ENCODE peak calls at places on chromosomes 16 and 17, in four cellular contexts. B is tibial artery; Q is effector memory CD4-positive, alpha-beta T cell; V is heart left ventricle. E is an unnamed sample. For H3K4me1 and H3K27me3, the result is how much of the 10 kb centered on the place peaks cover.

GRCh38 chr16:14559809-14560227 is 70.2 kb downstream of the PARN start:
- DNase-seq in B (peak), Q (no peak), V (no peak), E (peak)

GRCh38 chr16:13316008-13316407 is 414.6 kb downstream of the SHISA9 start:
- DNase-seq in B (no peak), Q (no peak), V (no peak), E (no peak)

GRCh38 chr17:75937652-75938051 is 3.2 kb downstream of the FBF1 start:
- DNase-seq in B (no peak), Q (no peak), V (no peak), E (no peak)

GRCh38 chr16:3960049-3960809 is 79.7 kb upstream of the CREBBP start:
- DNase-seq in B (no peak), Q (no peak), V (no peak), E (no peak)

GRCh38 chr17:80790021-80790765 is 201.4 kb upstream of the CHMP6 start:
- DNase-seq in B (no peak), Q (no peak), V (no peak), E (no peak)

GRCh38 chr16:74865922-74866598 is 91.4 kb upstream of the FA2H start:
- DNase-seq in B (no peak), Q (no peak), V (no peak), E (no peak)

GRCh38 chr16:56423584-56424403 is 1.6 kb downstream of the AMFR start:
- DNase-seq in B (no peak), Q (no peak), V (no peak), E (no peak)

GRCh38 chr17:75742337-75742736 is 21.1 kb downstream of the ITGB4 start:
- DNase-seq in B (no peak), Q (no peak), V (no peak), E (no peak)

GRCh38 chr17:21189361-21189760 is 24.6 kb downstream of the TMEM11 start:
- DNase-seq in B (no peak), Q (no peak), V (no peak), E (no peak)

GRCh38 chr17:21191698-21192097 is 22.3 kb downstream of the TMEM11 start:
- DNase-seq in B (no peak), Q (no peak), V (no peak), E (no peak)

GRCh38 chr17:21186399-21187187 is 27.4 kb downstream of the TMEM11 start:
- DNase-seq in B (no peak), Q (no peak), V (no peak), E (no peak)

GRCh38 chr17:21193031-21193430 is 20.9 kb downstream of the TMEM11 start:
- DNase-seq in B (no peak), Q (no peak), V (no peak), E (no peak)

DNA sequence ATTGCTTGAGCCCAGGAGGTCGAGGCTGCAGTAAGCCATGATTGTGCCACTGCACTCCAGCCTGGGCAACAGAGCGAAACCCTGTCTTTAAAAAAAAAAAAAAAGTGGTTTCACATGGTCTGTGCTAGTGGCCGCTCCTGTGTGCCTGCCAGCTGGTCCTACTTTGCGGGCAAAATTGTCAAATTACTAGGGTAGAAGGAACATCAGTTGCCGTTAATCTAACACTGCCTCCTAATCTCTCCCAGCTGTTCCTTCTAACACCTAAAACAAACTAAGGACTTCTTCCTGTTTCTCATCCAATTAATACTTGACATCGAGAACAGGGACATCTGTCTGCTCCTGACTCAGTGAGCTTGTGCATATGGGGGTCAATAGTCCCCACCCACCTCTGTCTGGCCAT is 23.9 kb downstream of the TMEM11 start:
- DNase-seq in B (no peak), Q (no peak), V (no peak), E (no peak)
- H3K4me1 ChIP-seq in B (under half), Q (under half), V (under half), E (under half)

GRCh38 chr17:41322903-41323895 is 7.7 kb upstream of the KRTAP17-1 start:
- DNase-seq in B (no peak), Q (no peak), V (no peak), E (no peak)
- H3K4me3 ChIP-seq in B (no peak), Q (no peak), V (no peak), E (no peak)

GRCh38 chr17:48998557-48999440 is 1.6 kb downstream of the IGF2BP1 start:
- DNase-seq in B (no peak), Q (no peak), V (no peak), E (no peak)
- H3K27me3 ChIP-seq in B (half or more), Q (half or more), V (half or more), E (under half)

DNA sequence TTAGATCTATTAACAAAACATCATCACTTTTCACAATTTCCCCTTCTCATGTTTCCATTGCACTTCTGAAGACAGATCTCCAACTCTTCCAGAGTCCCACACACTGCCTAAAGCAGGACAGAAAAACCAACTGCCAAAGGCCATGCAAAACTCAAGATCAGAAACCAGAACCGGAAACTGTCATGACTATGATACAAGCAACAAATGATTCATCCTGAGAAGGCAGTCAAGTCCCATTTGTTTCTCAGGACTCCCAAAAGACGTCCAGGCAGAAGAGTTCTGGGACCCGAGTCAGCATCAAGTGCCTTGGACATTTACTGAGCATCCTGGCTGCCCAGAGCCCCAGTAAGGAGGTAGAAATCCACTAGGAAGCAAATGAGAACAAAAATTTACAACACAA is 38.8 kb downstream of the ERN1 start:
- DNase-seq in B (no peak), Q (no peak), V (no peak), E (no peak)
- H3K4me1 ChIP-seq in B (under half), Q (under half), V (under half), E (under half)

GRCh38 chr17:2393184-2393953 is 7.5 kb downstream of the MNT start:
- DNase-seq in B (peak), Q (peak), V (peak), E (peak)

GRCh38 chr17:2393954-2394749 is 6.7 kb downstream of the MNT start:
- DNase-seq in B (no peak), Q (no peak), V (no peak), E (peak)

GRCh38 chr17:2390199-2390880 is 10.5 kb downstream of the MNT start:
- DNase-seq in B (no peak), Q (no peak), V (no peak), E (no peak)

GRCh38 chr17:2392252-2393183 is 8.3 kb downstream of the MNT start:
- DNase-seq in B (peak), Q (peak), V (peak), E (peak)

GRCh38 chr17:2391597-2392251 is 9.1 kb downstream of the MNT start:
- DNase-seq in B (no peak), Q (no peak), V (no peak), E (no peak)
- H3K4me3 ChIP-seq in B (peak), Q (peak), V (peak), E (no peak)

DNA sequence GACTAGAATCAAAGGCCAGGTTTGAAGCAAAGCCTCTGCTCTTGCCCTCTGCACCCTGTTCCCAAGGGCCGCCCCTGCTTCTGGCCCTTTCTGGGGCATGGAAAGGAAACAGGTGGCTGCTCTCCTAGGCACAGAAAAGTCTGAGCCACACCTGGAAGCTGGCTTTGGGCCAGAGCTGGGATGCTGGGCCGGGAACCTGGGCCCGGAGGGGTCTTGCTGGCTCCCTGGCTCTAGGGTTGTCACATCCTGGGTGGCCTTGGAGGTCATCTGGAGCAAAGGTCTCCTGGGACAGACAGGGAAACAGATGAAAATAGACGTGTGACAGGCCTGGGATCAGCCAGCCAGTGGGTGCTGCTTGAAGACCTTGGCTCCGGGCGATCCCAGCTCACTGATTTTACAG is 74.1 kb upstream of the LHX1 start:
- DNase-seq in B (no peak), Q (no peak), V (no peak), E (no peak)
- H3K27me3 ChIP-seq in B (half or more), Q (under half), V (under half), E (under half)

DNA sequence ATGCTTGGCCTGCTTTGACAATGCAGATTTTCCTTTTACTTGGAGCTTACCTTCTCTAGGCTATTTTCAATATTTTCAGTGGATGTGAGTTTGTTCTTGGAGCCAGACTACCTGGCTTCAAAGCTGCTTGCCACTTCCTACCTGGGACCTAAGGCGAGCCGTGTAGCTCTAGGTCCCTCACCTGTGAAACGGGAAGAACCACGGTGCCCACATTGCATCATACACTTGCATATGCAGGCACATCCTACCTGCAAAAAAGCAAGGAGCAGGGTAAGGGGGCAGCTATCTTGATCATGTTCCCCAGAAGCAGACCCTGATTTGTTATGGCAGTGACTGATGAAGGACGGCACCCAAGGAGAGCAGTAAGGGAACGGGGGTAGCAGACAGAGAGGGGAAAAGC is 27.0 kb upstream of the MPRIP start:
- DNase-seq in B (no peak), Q (no peak), V (no peak), E (no peak)
- H3K4me1 ChIP-seq in B (under half), Q (under half), V (under half), E (under half)

GRCh38 chr16:46785076-46785845 is 37.1 kb upstream of the MYLK3 start:
- DNase-seq in B (no peak), Q (no peak), V (no peak), E (no peak)
- H3K4me3 ChIP-seq in B (no peak), Q (no peak), V (no peak), E (no peak)

DNA sequence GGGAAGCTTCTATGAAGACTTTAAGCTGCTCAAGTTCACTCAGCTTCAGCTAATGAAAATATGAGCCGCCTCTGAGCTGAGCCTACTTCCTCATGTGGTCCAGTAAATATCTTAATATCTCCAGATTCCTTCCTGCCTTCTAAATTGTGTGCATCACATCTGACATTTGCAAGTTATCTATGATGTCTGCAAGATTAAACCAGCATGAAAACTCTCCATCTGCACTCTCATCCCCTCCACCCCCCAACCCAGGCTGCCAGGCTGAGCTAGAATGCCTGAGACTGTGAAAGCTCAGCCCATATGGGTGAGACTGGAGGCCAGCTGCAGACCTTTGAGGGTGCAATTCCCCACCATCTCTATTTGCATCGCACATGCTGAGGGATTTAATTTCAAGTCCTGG is 82.9 kb downstream of the ASIC2 start:
- DNase-seq in B (no peak), Q (no peak), V (no peak), E (no peak)
- H3K27me3 ChIP-seq in B (under half), Q (under half), V (under half), E (under half)